ENCODE peak calls at places on chromosomes 13 and 19, in four cellular contexts. One of them, this sample, is unnamed.

GRCh38 chr13:98223741-98224140 is 46.7 kb upstream of the RNF113B start:
- DNase-seq in GM12891: no peak
- DNase-seq in GM12878: no peak
- DNase-seq in K562: no peak
- DNase-seq in this sample: no peak

GRCh38 chr13:29402168-29402621 is 193.3 kb downstream of the SLC7A1 start:
- DNase-seq in GM12878: no peak
- DNase-seq in GM12891: no peak
- DNase-seq in K562: no peak
- DNase-seq in this sample: no peak

GRCh38 chr13:48159436-48160225 is 64.7 kb upstream of the MED4 start:
- DNase-seq in GM12878: no peak
- DNase-seq in K562: no peak
- DNase-seq in GM12891: no peak
- DNase-seq in this sample: no peak

GRCh38 chr19:46296722-46297431 is at the start of gene HIF3A:
- DNase-seq in GM12891: no peak
- DNase-seq in GM12878: no peak
- DNase-seq in K562: peak; percentile 44
- DNase-seq in this sample: no peak

GRCh38 chr19:15265849-15266248 is 33.6 kb upstream of the EPHX3 start:
- DNase-seq in K562: no peak
- DNase-seq in GM12878: no peak
- DNase-seq in GM12891: no peak
- DNase-seq in this sample: no peak

GRCh38 chr19:3431760-3432397 is 48.4 kb downstream of the SMIM24 start:
- DNase-seq in GM12891: no peak
- DNase-seq in GM12878: no peak
- DNase-seq in K562: no peak
- DNase-seq in this sample: no peak

GRCh38 chr13:87094646-87095045 is 576.5 kb upstream of the SLITRK5 start:
- DNase-seq in GM12891: no peak
- DNase-seq in K562: no peak
- DNase-seq in GM12878: no peak
- DNase-seq in this sample: no peak

GRCh38 chr13:48483589-48483988 is 49.3 kb downstream of the RCBTB2 start:
- DNase-seq in K562: no peak
- DNase-seq in GM12891: no peak
- DNase-seq in GM12878: no peak
- DNase-seq in this sample: no peak

GRCh38 chr13:43494206-43494605 is 292.6 kb downstream of the ENOX1 start:
- DNase-seq in K562: no peak
- DNase-seq in GM12878: no peak
- DNase-seq in GM12891: no peak
- DNase-seq in this sample: no peak
- TF ChIP-seq SPI1 in K562: no peak
- TF ChIP-seq SPI1 in GM12878: no peak
- TF ChIP-seq SPI1 in GM12891: no peak
- TF ChIP-seq SPI1 in this sample: no peak

GRCh38 chr13:42038661-42039456 is 9.6 kb upstream of the DGKH start:
- DNase-seq in K562: no peak
- DNase-seq in GM12878: no peak
- DNase-seq in GM12891: no peak
- DNase-seq in this sample: no peak
- TF ChIP-seq SPI1 in K562: no peak
- TF ChIP-seq SPI1 in GM12878: no peak
- TF ChIP-seq SPI1 in GM12891: no peak
- TF ChIP-seq SPI1 in this sample: no peak

DNA sequence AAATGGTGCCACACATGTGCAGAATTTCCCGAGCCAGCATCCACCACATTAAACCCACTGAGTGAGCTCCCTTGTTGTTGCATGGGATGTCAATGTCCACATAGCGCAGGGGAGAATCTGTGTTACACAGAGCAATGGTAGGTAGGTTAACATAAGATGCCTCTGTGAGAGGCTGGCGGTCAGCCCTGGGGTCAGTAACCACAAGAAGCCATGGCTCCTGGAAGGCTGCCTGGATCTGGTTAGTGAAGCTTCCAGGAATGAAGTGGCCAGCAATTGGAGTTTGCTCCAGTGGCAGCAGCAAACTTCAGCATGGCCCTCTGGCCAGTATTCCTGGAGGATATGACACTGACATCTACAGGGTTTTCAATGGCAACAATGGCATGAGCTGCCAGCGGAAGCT is 37.0 kb upstream of the PCDH9 start:
- DNase-seq in GM12878: no peak
- DNase-seq in GM12891: no peak
- DNase-seq in K562: no peak
- DNase-seq in this sample: no peak
- TF ChIP-seq SPI1 in GM12878: no peak
- TF ChIP-seq SPI1 in GM12891: no peak
- TF ChIP-seq SPI1 in K562: no peak
- TF ChIP-seq SPI1 in this sample: no peak

GRCh38 chr19:18660051-18660910 is 23.2 kb upstream of the CRTC1 start:
- DNase-seq in GM12878: no peak
- DNase-seq in K562: peak; percentile 70
- DNase-seq in GM12891: no peak
- DNase-seq in this sample: no peak
- TF ChIP-seq SPI1 in GM12878: no peak
- TF ChIP-seq SPI1 in K562: no peak
- TF ChIP-seq SPI1 in GM12891: no peak
- TF ChIP-seq SPI1 in this sample: no peak